ENCODE peak calls at places on chromosomes 7 and 10, in eight cellular contexts. N is fibroblast of the conjunctiva; H is non-pigmented ciliary epithelial cell; Z is substantia nigra; B is stimulated activated CD4-positive, alpha-beta T cell treated with anti-CD3 and anti-CD28 coated beads, Interleukin-2, amount 100 ng/mL, for 24 hours; M is Caki2; X is fibroblast of pulmonary artery; G is lower lobe of right lung. O is an unnamed sample.
A peak's percentile ranks its signal among the peaks of the same experiment; 100 is the strongest.

GRCh38 chr10:83373659-83374058 is 765.6 kb upstream of the GHITM start:
- DNase-seq in N (no peak), G (no peak), H (no peak), X (peak; percentile 56), B (no peak), Z (no peak), M (peak; percentile 6), O (no peak)

GRCh38 chr10:98433881-98434732 is 12.6 kb downstream of the HPS1 start:
- DNase-seq in M (peak; percentile 50), H (peak; percentile 48), N (no peak), G (no peak), Z (no peak), X (peak; percentile 11), B (no peak), O (no peak)

GRCh38 chr7:131390275-131390674 is 62.6 kb downstream of the MKLN1 start:
- DNase-seq in G (no peak), N (no peak), M (no peak), B (no peak), H (no peak), Z (no peak), X (no peak), O (no peak)

GRCh38 chr10:122487231-122487765 is 25.9 kb downstream of the HTRA1 start:
- DNase-seq in G (no peak), Z (no peak), M (peak; percentile 71), B (no peak), N (no peak), H (no peak), X (no peak), O (no peak)

GRCh38 chr10:132458595-132459251 is 61.7 kb downstream of the PWWP2B start:
- DNase-seq in Z (no peak), M (no peak), X (peak; percentile 25), B (peak; percentile 80), G (peak; percentile 76), N (no peak), H (no peak), O (no peak)

GRCh38 chr10:84987039-84987438 is 658.6 kb downstream of the CCSER2 start:
- DNase-seq in H (no peak), G (no peak), X (no peak), M (no peak), Z (no peak), B (no peak), N (no peak), O (no peak)

GRCh38 chr10:78211476-78212110 is 177.9 kb downstream of the RPS24 start:
- DNase-seq in X (peak; percentile 64), H (peak; percentile 14), N (peak; percentile 34), M (peak; percentile 33), G (no peak), B (no peak), Z (no peak), O (no peak)

GRCh38 chr7:84196007-84196551 is 1.5 kb upstream of the SEMA3A start:
- DNase-seq in H (no peak), N (no peak), M (peak; percentile 82), G (no peak), X (peak; percentile 58), B (no peak), Z (no peak), O (no peak)

GRCh38 chr7:122674502-122674901 is 24.4 kb downstream of the RNF133 start:
- DNase-seq in X (peak; percentile 58), B (no peak), N (peak; percentile 10), H (peak; percentile 9), Z (no peak), G (no peak), M (no peak), O (no peak)

GRCh38 chr10:133481086-133481643 is 27.4 kb downstream of the SCART1 start:
- DNase-seq in B (no peak), G (no peak), M (no peak), N (no peak), H (no peak), X (no peak), Z (no peak), O (no peak)

GRCh38 chr10:85608706-85609105 is 757.9 kb downstream of the GRID1 start:
- DNase-seq in B (no peak), M (no peak), N (no peak), H (no peak), G (no peak), X (no peak), Z (no peak), O (no peak)

GRCh38 chr7:44912775-44913347 is 27.5 kb upstream of the PURB start:
- DNase-seq in Z (no peak), G (no peak), H (no peak), N (no peak), B (no peak), M (no peak), X (no peak), O (no peak)

GRCh38 chr10:114045071-114045737 is 1.5 kb downstream of the ADRB1 start:
- DNase-seq in Z (no peak), M (no peak), H (no peak), B (no peak), G (peak; percentile 70), X (no peak), N (no peak), O (no peak)

GRCh38 chr10:124018886-124019525 is 74.4 kb downstream of the CHST15 start:
- DNase-seq in B (no peak), M (no peak), H (no peak), X (no peak), G (no peak), N (no peak), Z (no peak), O (no peak)

GRCh38 chr10:121596668-121597503 is 1.4 kb downstream of the FGFR2 start:
- DNase-seq in G (no peak), M (no peak), H (no peak), X (no peak), N (no peak), Z (no peak), B (no peak), O (no peak)

GRCh38 chr10:119025776-119026175 is 3.7 kb upstream of the NANOS1 start:
- DNase-seq in H (no peak), M (no peak), B (peak; percentile 9), N (no peak), Z (no peak), X (no peak), G (peak; percentile 70), O (no peak)

GRCh38 chr7:100680589-100681271 is 7.2 kb downstream of the GNB2 start:
- DNase-seq in X (no peak), B (no peak), M (no peak), N (no peak), Z (no peak), G (peak; percentile 46), H (no peak), O (no peak)

GRCh38 chr7:33590902-33591301 is 314.4 kb upstream of the BMPER start:
- DNase-seq in B (no peak), X (peak; percentile 31), G (no peak), H (peak; percentile 22), Z (no peak), N (no peak), M (no peak), O (no peak)

GRCh38 chr7:78487464-78487863 is 688.9 kb downstream of the PHTF2 start:
- DNase-seq in B (no peak), X (no peak), M (no peak), N (no peak), Z (no peak), H (no peak), G (no peak), O (no peak)

GRCh38 chr10:108783897-108784296 is 1139.4 kb downstream of the XPNPEP1 start:
- DNase-seq in Z (no peak), N (peak; percentile 26), G (no peak), H (peak; percentile 42), X (peak; percentile 79), B (no peak), M (peak; percentile 33), O (peak; percentile 57)